ENCODE peak calls at places on chromosomes 6 and 20, in five cellular contexts. E is left ventricle myocardium inferior, Y is Peyer's patch, K is colonic mucosa, Z is fibroblast of pulmonary artery. F is an unnamed sample.

GRCh38 chr6:159736908-159737307 is 9.6 kb downstream of the WTAP start:
- DNase-seq in E (no peak), Y (no peak), K (no peak), Z (no peak), F (no peak)

GRCh38 chr6:17714177-17714576 is 7.5 kb upstream of the NUP153 start:
- DNase-seq in E (no peak), Y (no peak), K (no peak), Z (no peak), F (no peak)

GRCh38 chr20:9241232-9241692 is 172.4 kb downstream of the PLCB4 start:
- DNase-seq in E (no peak), Y (no peak), K (no peak), Z (peak; percentile 75), F (peak; percentile 90)

GRCh38 chr6:156655267-156655918 is 121.8 kb upstream of the ARID1B start:
- DNase-seq in E (no peak), Y (no peak), K (no peak), Z (no peak), F (no peak)

GRCh38 chr6:69848552-69848951 is 17.8 kb upstream of the COL19A1 start:
- DNase-seq in E (no peak), Y (no peak), K (no peak), Z (no peak), F (no peak)

GRCh38 chr6:135850882-135851281 is 619 bp upstream of the PDE7B start:
- DNase-seq in E (no peak), Y (no peak), K (no peak), Z (no peak), F (no peak)

GRCh38 chr6:50257322-50257721 is 207.6 kb upstream of the DEFB112 start:
- DNase-seq in E (no peak), Y (no peak), K (no peak), Z (no peak), F (no peak)

GRCh38 chr20:49989234-49990065 is 6.7 kb downstream of the SNAI1 start:
- DNase-seq in E (peak; percentile 59), Y (no peak), K (no peak), Z (peak; percentile 88), F (no peak)

GRCh38 chr6:149169761-149170359 is 147.7 kb upstream of the TAB2 start:
- DNase-seq in E (no peak), Y (no peak), K (no peak), Z (no peak), F (no peak)

GRCh38 chr6:89208551-89208950 is 8.6 kb downstream of the GABRR1 start:
- DNase-seq in E (no peak), Y (no peak), K (no peak), Z (peak; percentile 5), F (peak; percentile 18)

GRCh38 chr20:46111028-46111835 is 6.9 kb upstream of the CD40 start:
- DNase-seq in E (no peak), Y (peak; percentile 51), K (peak; percentile 24), Z (no peak), F (no peak)

GRCh38 chr20:38997622-38998021 is 35.5 kb downstream of the DHX35 start:
- DNase-seq in E (no peak), Y (no peak), K (no peak), Z (no peak), F (no peak)

GRCh38 chr20:19824861-19825260 is 66.8 kb downstream of the RIN2 start:
- DNase-seq in E (no peak), Y (no peak), K (no peak), Z (no peak), F (no peak)

GRCh38 chr6:148074735-148075134 is 267.9 kb upstream of the SASH1 start:
- DNase-seq in E (no peak), Y (no peak), K (no peak), Z (no peak), F (no peak)

DNA sequence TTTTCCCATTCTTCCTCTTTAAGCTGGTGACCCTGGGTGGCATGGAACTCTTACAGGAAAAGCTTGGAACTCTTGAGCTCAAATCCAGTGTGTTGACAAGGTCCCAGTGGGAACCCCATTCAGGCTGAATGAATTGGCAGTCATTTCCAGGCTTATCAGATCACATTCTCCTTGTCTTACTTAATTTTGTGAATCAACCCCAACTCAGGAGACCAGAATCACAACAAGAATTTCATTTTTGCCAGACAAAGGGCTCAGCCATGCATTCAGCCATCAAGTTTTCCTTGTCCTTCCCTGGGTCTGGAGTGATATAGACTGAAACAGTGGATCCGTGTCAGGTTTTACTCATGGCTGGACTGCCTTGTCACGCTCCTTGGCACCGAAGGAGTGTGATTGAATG is 92.2 kb upstream of the EEF1E1 start:
- DNase-seq in E (no peak), Y (no peak), K (no peak), Z (peak; percentile 6), F (no peak)
- H3K4me3 ChIP-seq in E (no peak overlapping the region), Y (no peak overlapping the region), K (no peak overlapping the region), Z (no peak overlapping the region), F (no peak overlapping the region)

GRCh38 chr6:39451831-39452230 is 129.3 kb upstream of the KCNK16 start:
- DNase-seq in E (no peak), Y (no peak), K (peak; percentile 29), Z (no peak), F (no peak)
- TF ChIP-seq CTCF in E (peak; percentile 31), Y (peak; percentile 45), K (peak; percentile 43), Z (peak; percentile 38), F (peak; percentile 62)

GRCh38 chr20:17504326-17504897 is 26.8 kb downstream of the BFSP1 start:
- DNase-seq in E (no peak), Y (no peak), K (peak; percentile 24), Z (no peak), F (no peak)
- H3K4me3 ChIP-seq in E (peak overlapping the region; percentile 69), Y (no peak overlapping the region), K (peak overlapping the region; percentile 50), Z (peak overlapping the region; percentile 47), F (no peak overlapping the region)

GRCh38 chr6:137707590-137708360 is 159.3 kb upstream of the TNFAIP3 start:
- DNase-seq in E (peak; percentile 25), Y (peak; percentile 76), K (peak; percentile 81), Z (peak; percentile 91), F (peak; percentile 42)
- TF ChIP-seq CTCF in E (peak; percentile 82), Y (peak; percentile 85), K (peak; percentile 73), Z (peak; percentile 66), F (peak; percentile 68)

F was measured in retinal pigment epithelial cell.